ENCODE peak calls at places on chromosomes 12 and 14, in seven cellular contexts. T, R, U, M, F, L and Y are unnamed samples.

GRCh38 chr12:113244015-113244983 is 23.0 kb downstream of the TPCN1 start:
- DNase-seq in T (peak; percentile 90), U (peak; percentile 49), F (no peak), L (no peak), R (no peak), M (no peak), Y (no peak)

GRCh38 chr14:94387051-94388026 is 1.1 kb downstream of the SERPINA1 start:
- DNase-seq in U (no peak), M (no peak), R (no peak), T (peak; percentile 49), L (no peak), F (no peak), Y (no peak)

GRCh38 chr14:48536318-48536717 is 860.9 kb upstream of the MDGA2 start:
- DNase-seq in R (peak; percentile 19), U (no peak), L (no peak), T (no peak), M (no peak), F (peak; percentile 11), Y (no peak)

GRCh38 chr14:91255026-91255695 is 10.7 kb upstream of the GPR68 start:
- DNase-seq in R (no peak), T (no peak), L (no peak), M (no peak), U (no peak), F (no peak), Y (no peak)

GRCh38 chr12:94988471-94988870 is 15.0 kb downstream of the NDUFA12 start:
- DNase-seq in F (no peak), R (no peak), U (no peak), T (no peak), L (no peak), M (no peak), Y (no peak)

GRCh38 chr12:47207005-47207717 is 127.4 kb upstream of the AMIGO2 start:
- DNase-seq in M (no peak), F (no peak), T (no peak), U (peak; percentile 21), R (no peak), L (no peak), Y (no peak)

GRCh38 chr14:52553671-52554575 is 1.3 kb downstream of the GPR137C start:
- DNase-seq in U (peak; percentile 95), T (peak; percentile 94), L (peak; percentile 53), F (peak; percentile 61), M (peak; percentile 79), R (peak; percentile 52), Y (peak; percentile 24)

GRCh38 chr12:93154753-93155475 is 222.8 kb upstream of the NUDT4 start:
- DNase-seq in L (no peak), M (no peak), F (no peak), R (no peak), U (peak; percentile 62), T (no peak), Y (no peak)

GRCh38 chr14:55752580-55753365 is 172.8 kb downstream of the KTN1 start:
- DNase-seq in L (no peak), U (peak; percentile 81), F (no peak), T (no peak), R (no peak), M (peak; percentile 42), Y (no peak)

GRCh38 chr12:119036878-119037493 is 55.6 kb downstream of the SRRM4 start:
- DNase-seq in F (peak; percentile 64), U (peak; percentile 11), M (no peak), T (no peak), R (no peak), L (peak; percentile 59), Y (peak; percentile 66)

GRCh38 chr14:33968722-33969121 is 17.8 kb upstream of the EGLN3 start:
- DNase-seq in L (no peak), F (no peak), M (no peak), T (no peak), R (no peak), U (no peak), Y (no peak)

GRCh38 chr14:105315211-105315721 is 718 bp downstream of the PACS2 start:
- DNase-seq in T (no peak), M (no peak), R (peak; percentile 27), L (no peak), U (no peak), F (peak; percentile 55), Y (no peak)

GRCh38 chr14:104102282-104102914 is 16.9 kb downstream of the ASPG start:
- DNase-seq in M (no peak), U (no peak), L (no peak), R (no peak), T (no peak), F (peak; percentile 2), Y (no peak)

GRCh38 chr14:55600784-55601561 is 21.0 kb downstream of the KTN1 start:
- DNase-seq in F (no peak), M (peak; percentile 60), R (no peak), T (no peak), L (no peak), U (peak; percentile 52), Y (no peak)

GRCh38 chr12:38771871-38772270 is 133.5 kb downstream of the CPNE8 start:
- DNase-seq in F (no peak), L (peak; percentile 22), M (no peak), R (no peak), T (no peak), U (peak; percentile 6), Y (no peak)

GRCh38 chr12:40138526-40138925 is 32.6 kb upstream of the SLC2A13 start:
- DNase-seq in U (no peak), M (no peak), L (no peak), T (no peak), F (no peak), R (no peak), Y (no peak)

GRCh38 chr12:60148831-60149230 is 553.0 kb downstream of the SLC16A7 start:
- DNase-seq in M (peak; percentile 80), T (no peak), L (no peak), F (no peak), U (peak; percentile 86), R (peak; percentile 4), Y (no peak)

GRCh38 chr14:20904393-20905029 is 13.3 kb downstream of the RNASE3 start:
- DNase-seq in R (no peak), L (no peak), U (no peak), F (peak; percentile 6), M (no peak), T (no peak), Y (peak; percentile 6)

GRCh38 chr12:120006248-120006975 is 17.4 kb downstream of the BICDL1 start:
- DNase-seq in F (no peak), T (no peak), U (no peak), L (no peak), M (no peak), R (no peak), Y (no peak)

GRCh38 chr12:31756977-31757420 is 28.2 kb upstream of the AMN1 start:
- DNase-seq in M (peak; percentile 5), L (no peak), F (no peak), T (no peak), R (peak; percentile 52), U (peak; percentile 49), Y (no peak)

GRCh38 chr14:52910597-52910996 is 40.3 kb downstream of the FERMT2 start:
- DNase-seq in L (no peak), T (no peak), F (no peak), U (peak; percentile 50), R (no peak), M (no peak), Y (no peak)

GRCh38 chr14:36028218-36028617 is 148.3 kb downstream of the PTCSC3 start:
- DNase-seq in M (no peak), U (no peak), R (no peak), F (no peak), L (no peak), T (no peak), Y (no peak)

GRCh38 chr12:120470150-120470817 is 736 bp upstream of the SRSF9 start:
- DNase-seq in U (peak; percentile 19), F (peak; percentile 14), M (no peak), L (peak; percentile 43), T (no peak), R (no peak), Y (no peak)

GRCh38 chr12:28578361-28578760 is 388.1 kb downstream of the CCDC91 start:
- DNase-seq in L (no peak), F (no peak), R (no peak), U (no peak), M (no peak), T (no peak), Y (no peak)

GRCh38 chr14:69632154-69632553 is 20.8 kb downstream of the SUSD6 start:
- DNase-seq in U (no peak), F (peak; percentile 32), L (no peak), R (no peak), T (no peak), M (no peak), Y (no peak)

GRCh38 chr12:31217356-31218130 is 108.4 kb downstream of the SINHCAF start:
- DNase-seq in F (no peak), T (peak; percentile 57), L (no peak), R (no peak), M (no peak), U (no peak), Y (no peak)

GRCh38 chr12:28258998-28259397 is 68.7 kb downstream of the CCDC91 start:
- DNase-seq in M (no peak), U (peak; percentile 16), T (no peak), F (no peak), R (no peak), L (no peak), Y (no peak)

GRCh38 chr12:26114720-26115406 is 10.0 kb downstream of the BHLHE41 start:
- DNase-seq in R (no peak), L (no peak), T (no peak), U (no peak), M (no peak), F (no peak), Y (no peak)

GRCh38 chr12:47868552-47869031 is 36.2 kb downstream of the VDR start:
- DNase-seq in M (no peak), T (no peak), R (no peak), F (no peak), L (peak; percentile 68), U (no peak), Y (no peak)

GRCh38 chr12:1629338-1630080 is 478 bp downstream of the WNT5B start:
- DNase-seq in L (peak; percentile 54), U (no peak), R (no peak), F (peak; percentile 73), M (no peak), T (no peak), Y (no peak)
- TF ChIP-seq CTCF in L (no peak), U (no peak), R (peak; percentile 23), F (peak; percentile 13), M (no peak), T (peak; percentile 52), Y (no peak)

GRCh38 chr12:96986883-96987523 is 79.9 kb downstream of the NEDD1 start:
- DNase-seq in R (peak; percentile 27), U (peak; percentile 50), T (no peak), L (peak; percentile 24), F (peak; percentile 33), M (peak; percentile 7), Y (peak; percentile 38)
- TF ChIP-seq CTCF in R (peak; percentile 52), U (peak; percentile 60), T (peak; percentile 20), L (peak; percentile 49), F (peak; percentile 71), M (peak; percentile 82), Y (peak; percentile 82)

DNA sequence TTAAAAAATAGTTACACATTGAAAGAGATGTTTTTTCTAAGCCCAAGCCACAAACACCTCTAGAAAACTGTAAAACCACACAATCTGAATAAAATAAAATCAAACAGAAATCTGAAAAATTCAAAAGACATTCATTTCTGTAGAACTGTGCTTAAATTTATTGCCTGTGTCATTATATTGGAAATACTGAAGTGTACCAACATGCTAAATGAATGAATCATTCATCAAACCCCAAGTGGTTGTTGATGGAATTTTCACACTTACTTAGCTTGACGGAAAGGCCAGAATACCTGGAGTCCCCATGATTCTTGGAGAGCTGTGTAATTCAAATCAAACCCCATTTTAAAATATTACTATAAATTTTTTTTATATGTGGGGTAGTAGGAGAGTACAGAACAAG is 2.7 kb downstream of the KITLG start:
- DNase-seq in T (no peak), L (no peak), U (no peak), R (peak; percentile 43), M (peak; percentile 37), F (no peak), Y (no peak)
- TF ChIP-seq CTCF in T (peak; percentile 28), L (no peak), U (no peak), R (peak; percentile 25), M (peak; percentile 67), F (peak; percentile 28), Y (peak; percentile 50)

GRCh38 chr12:101172316-101172715 is 37.7 kb downstream of the SLC5A8 start:
- DNase-seq in T (no peak), U (no peak), L (no peak), R (no peak), F (peak; percentile 16), M (no peak), Y (no peak)
- TF ChIP-seq CTCF in T (no peak), U (no peak), L (no peak), R (peak; percentile 24), F (peak; percentile 25), M (no peak), Y (peak; percentile 25)